ENCODE peak calls at places on chromosome 3, in seven cellular contexts. J, N, H, Q, L, U and P are unnamed samples.
A peak's percentile ranks its signal among the peaks of the same experiment; 100 is the strongest.

GRCh38 chr3:67661079-67661478 is 6.7 kb upstream of the SUCLG2 start:
- DNase-seq in J (no peak), N (no peak), H (no peak), Q (no peak), L (no peak), U (no peak), P (no peak)

GRCh38 chr3:139561959-139562676 is 22.6 kb upstream of the RBP1 start:
- DNase-seq in J (peak; percentile 67), N (peak; percentile 25), H (no peak), Q (peak; percentile 30), L (no peak), U (no peak), P (no peak)

GRCh38 chr3:141184430-141184829 is 47.2 kb upstream of the PXYLP1 start:
- DNase-seq in J (no peak), N (no peak), H (no peak), Q (no peak), L (no peak), U (no peak), P (no peak)

GRCh38 chr3:120497318-120497717 is 46.5 kb upstream of the FSTL1 start:
- DNase-seq in J (peak; percentile 92), N (no peak), H (no peak), Q (no peak), L (no peak), U (no peak), P (peak; percentile 83)

GRCh38 chr3:7546219-7546618 is 685.3 kb downstream of the GRM7 start:
- DNase-seq in J (no peak), N (no peak), H (no peak), Q (no peak), L (no peak), U (no peak), P (no peak)

GRCh38 chr3:164514576-164514975 is 563.7 kb downstream of the SI start:
- DNase-seq in J (no peak), N (no peak), H (no peak), Q (no peak), L (no peak), U (no peak), P (no peak)

GRCh38 chr3:58665410-58665809 is 1.2 kb downstream of the FAM3D start:
- DNase-seq in J (no peak), N (no peak), H (no peak), Q (no peak), L (no peak), U (no peak), P (no peak)

GRCh38 chr3:38497026-38497425 is 886 bp downstream of the EXOG start:
- DNase-seq in J (peak; percentile 48), N (no peak), H (no peak), Q (no peak), L (no peak), U (no peak), P (peak; percentile 17)

GRCh38 chr3:67529337-67529736 is 125.1 kb downstream of the SUCLG2 start:
- DNase-seq in J (no peak), N (no peak), H (no peak), Q (no peak), L (no peak), U (no peak), P (peak; percentile 21)